ENCODE peak calls at places on chromosomes 12 and 14, in four cellular contexts. One of them, this sample, is unnamed. For H3K4me1, the result is how much of the 10 kb centered on the place peaks cover.

GRCh38 chr14:103188691-103189480 is 65.6 kb downstream of the TNFAIP2 start:
- DNase-seq in fibroblast of lung: no peak
- DNase-seq in left lung: no peak
- DNase-seq in neural progenitor cell: peak
- DNase-seq in this sample: no peak

GRCh38 chr12:49330032-49330619 is 6.9 kb downstream of the C1QL4 start:
- DNase-seq in fibroblast of lung: no peak
- DNase-seq in neural progenitor cell: no peak
- DNase-seq in left lung: no peak
- DNase-seq in this sample: no peak

GRCh38 chr14:24578558-24578957 is 2.5 kb upstream of the CTSG start:
- DNase-seq in fibroblast of lung: no peak
- DNase-seq in neural progenitor cell: no peak
- DNase-seq in left lung: no peak
- DNase-seq in this sample: no peak

GRCh38 chr12:108332791-108333382 is 6.2 kb downstream of the CMKLR1 start:
- DNase-seq in left lung: peak
- DNase-seq in neural progenitor cell: no peak
- DNase-seq in fibroblast of lung: no peak
- DNase-seq in this sample: peak

GRCh38 chr14:50351016-50351415 is 38.9 kb downstream of the DMAC2L start:
- DNase-seq in left lung: no peak
- DNase-seq in neural progenitor cell: no peak
- DNase-seq in fibroblast of lung: peak
- DNase-seq in this sample: no peak

GRCh38 chr14:55245657-55246268 is 25.5 kb upstream of the FBXO34 start:
- DNase-seq in neural progenitor cell: peak
- DNase-seq in left lung: no peak
- DNase-seq in fibroblast of lung: peak
- DNase-seq in this sample: no peak

GRCh38 chr12:89970646-89971192 is 262.1 kb upstream of the ATP2B1 start:
- DNase-seq in neural progenitor cell: no peak
- DNase-seq in fibroblast of lung: no peak
- DNase-seq in left lung: no peak
- DNase-seq in this sample: no peak

GRCh38 chr14:54503476-54503875 is 6.2 kb upstream of the CGRRF1 start:
- DNase-seq in left lung: no peak
- DNase-seq in fibroblast of lung: peak
- DNase-seq in neural progenitor cell: no peak
- DNase-seq in this sample: no peak

GRCh38 chr14:102969060-102969791 is 46.8 kb downstream of the AMN start:
- DNase-seq in fibroblast of lung: no peak
- DNase-seq in neural progenitor cell: no peak
- DNase-seq in left lung: no peak
- DNase-seq in this sample: no peak

GRCh38 chr12:131137836-131138637 is 184.3 kb downstream of the ADGRD1 start:
- DNase-seq in left lung: no peak
- DNase-seq in fibroblast of lung: no peak
- DNase-seq in neural progenitor cell: no peak
- DNase-seq in this sample: no peak

GRCh38 chr14:26180221-26180620 is 417.6 kb downstream of the NOVA1 start:
- DNase-seq in neural progenitor cell: no peak
- DNase-seq in fibroblast of lung: no peak
- DNase-seq in left lung: no peak
- DNase-seq in this sample: no peak

GRCh38 chr12:9910716-9911421 is 21.3 kb downstream of the CLEC2A start:
- DNase-seq in neural progenitor cell: peak
- DNase-seq in fibroblast of lung: no peak
- DNase-seq in left lung: no peak
- DNase-seq in this sample: no peak

GRCh38 chr14:85565862-85566296 is 35.9 kb downstream of the FLRT2 start:
- DNase-seq in left lung: no peak
- DNase-seq in fibroblast of lung: peak
- DNase-seq in neural progenitor cell: no peak
- DNase-seq in this sample: no peak

GRCh38 chr12:2335109-2335508 is 282.3 kb downstream of the CACNA1C start:
- DNase-seq in neural progenitor cell: no peak
- DNase-seq in left lung: no peak
- DNase-seq in fibroblast of lung: peak
- DNase-seq in this sample: no peak

GRCh38 chr12:94326727-94327126 is 132.9 kb downstream of the CEP83 start:
- DNase-seq in fibroblast of lung: peak
- DNase-seq in neural progenitor cell: no peak
- DNase-seq in left lung: no peak
- DNase-seq in this sample: no peak

GRCh38 chr12:94326234-94326633 is 133.4 kb downstream of the CEP83 start:
- DNase-seq in left lung: no peak
- DNase-seq in neural progenitor cell: no peak
- DNase-seq in fibroblast of lung: no peak
- DNase-seq in this sample: no peak

GRCh38 chr12:94327819-94328218 is 131.8 kb downstream of the CEP83 start:
- DNase-seq in fibroblast of lung: peak
- DNase-seq in neural progenitor cell: no peak
- DNase-seq in left lung: no peak
- DNase-seq in this sample: no peak

GRCh38 chr12:94329366-94329765 is 130.3 kb downstream of the CEP83 start:
- DNase-seq in neural progenitor cell: no peak
- DNase-seq in left lung: no peak
- DNase-seq in fibroblast of lung: no peak
- DNase-seq in this sample: no peak
- TF ChIP-seq CTCF in neural progenitor cell: no peak
- TF ChIP-seq CTCF in left lung: no peak
- TF ChIP-seq CTCF in fibroblast of lung: no peak
- TF ChIP-seq CTCF in this sample: peak

DNA sequence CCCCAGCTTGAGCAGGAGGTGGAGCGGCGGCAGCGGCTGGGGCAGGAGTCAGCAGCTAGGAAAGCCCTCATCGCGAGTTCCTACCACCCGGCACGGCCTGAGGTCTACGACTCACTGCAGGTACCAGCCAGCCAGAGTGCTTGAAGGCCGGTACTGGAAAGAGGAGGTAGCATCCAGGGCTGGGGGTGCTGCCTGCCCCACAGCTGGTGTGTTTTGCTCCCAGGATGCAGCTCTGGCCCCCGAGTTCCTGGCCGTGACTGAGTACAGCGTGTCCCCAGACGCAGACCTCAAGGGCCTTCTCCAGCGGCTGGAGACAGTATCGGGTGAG is 1.6 kb downstream of the OGFOD2 start:
- DNase-seq in fibroblast of lung: peak
- DNase-seq in left lung: no peak
- DNase-seq in neural progenitor cell: no peak
- DNase-seq in this sample: no peak
- H3K4me1 ChIP-seq in fibroblast of lung: under half
- H3K4me1 ChIP-seq in left lung: under half
- H3K4me1 ChIP-seq in neural progenitor cell: under half
- H3K4me1 ChIP-seq in this sample: under half

DNA sequence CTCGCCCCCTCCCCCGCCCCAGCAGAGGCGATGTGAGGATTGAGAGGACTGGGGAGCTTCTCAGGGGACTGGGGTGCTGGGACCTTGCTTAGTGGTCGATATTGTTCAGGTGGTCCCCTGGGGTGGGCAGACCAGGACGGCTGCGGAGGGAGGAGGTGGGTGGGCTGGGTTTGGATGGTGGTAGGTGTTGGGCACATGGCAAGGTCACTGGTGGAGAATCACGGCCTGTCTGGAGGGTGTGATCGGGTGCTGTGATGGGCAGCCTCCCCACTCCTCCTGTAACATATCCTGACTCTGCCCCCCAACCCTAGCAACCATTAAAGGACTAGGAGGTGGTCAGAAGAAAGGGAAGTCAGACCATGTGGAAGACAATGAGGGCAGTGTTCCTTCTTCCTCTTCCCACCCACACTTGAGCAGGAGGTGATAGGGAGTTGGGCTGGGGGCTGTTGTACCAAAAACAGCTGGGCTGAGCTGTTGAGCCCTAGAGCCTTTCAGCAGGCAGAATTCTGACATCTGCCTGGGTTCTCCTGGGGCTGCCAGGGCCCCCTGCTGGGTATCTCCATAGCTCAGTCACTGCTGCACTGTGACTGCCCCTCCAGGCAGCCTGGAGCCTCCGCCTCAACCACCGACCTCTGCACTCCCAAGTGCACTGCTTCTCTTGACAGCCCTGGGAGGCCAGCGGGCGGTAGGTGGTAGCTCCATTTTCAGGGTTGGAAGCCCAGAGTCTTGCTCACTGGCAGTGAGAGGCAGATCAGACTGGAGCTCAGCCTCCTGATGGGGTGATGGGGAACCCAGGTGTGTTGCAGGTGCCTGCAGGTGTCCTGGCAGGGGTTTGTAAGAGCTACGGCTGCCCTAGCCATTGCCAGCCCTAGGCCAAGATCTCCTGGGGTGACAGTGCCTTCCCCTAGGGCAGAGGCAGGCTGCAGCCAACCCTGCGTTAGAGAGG is 15.3 kb downstream of the VASH1 start:
- DNase-seq in left lung: peak
- DNase-seq in fibroblast of lung: no peak
- DNase-seq in neural progenitor cell: peak
- DNase-seq in this sample: peak
- TF ChIP-seq CTCF in left lung: no peak
- TF ChIP-seq CTCF in fibroblast of lung: no peak
- TF ChIP-seq CTCF in neural progenitor cell: no peak
- TF ChIP-seq CTCF in this sample: no peak

DNA sequence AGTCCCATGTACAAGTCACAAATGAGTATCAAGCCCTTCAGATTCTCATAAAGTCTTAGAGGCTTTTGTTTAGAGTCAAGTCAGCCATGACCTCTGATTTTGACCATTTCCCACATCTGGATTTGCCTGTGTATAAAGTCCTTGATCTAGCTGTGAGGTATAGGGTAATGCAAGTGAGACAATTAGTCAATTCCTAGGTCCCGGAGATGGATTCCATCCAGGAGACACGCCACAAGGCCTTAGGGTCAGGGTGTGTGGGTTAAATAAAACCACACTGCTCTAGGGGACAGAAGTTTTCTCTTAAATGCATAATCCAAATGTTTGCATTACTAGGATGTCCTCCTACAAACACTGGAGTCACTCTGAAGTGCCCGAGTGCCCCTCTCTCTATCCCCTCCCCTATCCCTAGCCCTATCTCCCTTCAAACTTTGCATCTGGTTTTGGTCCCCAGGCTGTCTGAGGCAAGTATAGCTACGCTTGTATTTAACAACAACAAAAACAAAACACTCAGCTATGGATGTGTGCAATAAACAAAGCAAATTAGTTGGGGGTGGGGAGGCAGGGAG is 26.8 kb downstream of the LRIG3 start:
- DNase-seq in fibroblast of lung: peak
- DNase-seq in left lung: no peak
- DNase-seq in neural progenitor cell: no peak
- DNase-seq in this sample: no peak
- H3K4me1 ChIP-seq in fibroblast of lung: under half
- H3K4me1 ChIP-seq in left lung: under half
- H3K4me1 ChIP-seq in neural progenitor cell: under half
- H3K4me1 ChIP-seq in this sample: under half

DNA sequence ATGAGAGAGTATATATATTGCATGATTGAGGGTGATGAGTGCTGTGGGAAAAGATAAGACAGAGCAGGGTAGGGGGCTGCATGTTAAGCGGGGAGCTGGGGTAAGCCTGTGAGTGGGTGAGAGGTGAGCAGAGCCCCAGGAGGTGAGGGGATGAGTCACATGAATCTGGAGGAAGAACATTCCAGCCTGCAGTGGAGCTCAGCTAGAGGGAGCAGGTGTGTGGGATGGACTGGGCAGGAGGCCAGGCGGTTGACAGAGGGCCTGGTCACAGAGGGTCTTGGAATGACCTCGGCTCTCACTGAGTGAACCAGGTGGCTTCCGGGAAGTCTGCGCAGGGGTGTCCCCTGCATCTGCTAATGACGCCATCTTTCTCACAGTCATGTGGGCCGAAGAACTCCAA is 44.4 kb downstream of the GIT2 start:
- DNase-seq in fibroblast of lung: peak
- DNase-seq in neural progenitor cell: no peak
- DNase-seq in left lung: no peak
- DNase-seq in this sample: no peak
- TF ChIP-seq CTCF in fibroblast of lung: no peak
- TF ChIP-seq CTCF in neural progenitor cell: no peak
- TF ChIP-seq CTCF in left lung: no peak
- TF ChIP-seq CTCF in this sample: no peak

GRCh38 chr14:64654072-64654899 is 49.9 kb upstream of the PLEKHG3 start:
- DNase-seq in left lung: no peak
- DNase-seq in neural progenitor cell: no peak
- DNase-seq in fibroblast of lung: peak
- DNase-seq in this sample: no peak
- H3K4me1 ChIP-seq in left lung: under half
- H3K4me1 ChIP-seq in neural progenitor cell: under half
- H3K4me1 ChIP-seq in fibroblast of lung: under half
- H3K4me1 ChIP-seq in this sample: under half

DNA sequence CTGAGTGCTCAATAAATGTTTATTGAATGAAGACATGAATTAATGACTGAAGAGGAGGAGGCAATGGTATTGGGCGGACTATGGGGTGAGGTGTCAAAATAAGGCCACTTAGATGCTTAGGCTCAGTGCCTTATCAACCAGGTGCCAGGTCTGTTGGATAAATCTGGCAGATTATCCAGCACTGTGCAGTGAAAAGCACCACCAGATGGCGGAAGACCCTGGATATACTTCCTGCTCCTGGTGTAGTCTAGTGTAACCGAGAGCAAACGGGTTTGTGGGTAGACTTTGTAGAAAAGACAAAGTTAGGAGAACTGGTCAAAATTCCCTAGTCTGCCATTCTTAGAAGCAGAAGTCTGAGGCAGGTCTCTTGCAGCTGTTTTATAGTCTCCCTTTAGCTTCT is 306.3 kb downstream of the ATP23 start:
- DNase-seq in left lung: no peak
- DNase-seq in fibroblast of lung: no peak
- DNase-seq in neural progenitor cell: peak
- DNase-seq in this sample: no peak
- TF ChIP-seq CTCF in left lung: no peak
- TF ChIP-seq CTCF in fibroblast of lung: no peak
- TF ChIP-seq CTCF in neural progenitor cell: peak
- TF ChIP-seq CTCF in this sample: no peak

GRCh38 chr12:27015730-27016076 is 1.5 kb upstream of the TM7SF3 start:
- DNase-seq in left lung: no peak
- DNase-seq in fibroblast of lung: peak
- DNase-seq in neural progenitor cell: no peak
- DNase-seq in this sample: no peak
- H3K4me1 ChIP-seq in left lung: under half
- H3K4me1 ChIP-seq in fibroblast of lung: under half
- H3K4me1 ChIP-seq in neural progenitor cell: under half
- H3K4me1 ChIP-seq in this sample: under half

DNA sequence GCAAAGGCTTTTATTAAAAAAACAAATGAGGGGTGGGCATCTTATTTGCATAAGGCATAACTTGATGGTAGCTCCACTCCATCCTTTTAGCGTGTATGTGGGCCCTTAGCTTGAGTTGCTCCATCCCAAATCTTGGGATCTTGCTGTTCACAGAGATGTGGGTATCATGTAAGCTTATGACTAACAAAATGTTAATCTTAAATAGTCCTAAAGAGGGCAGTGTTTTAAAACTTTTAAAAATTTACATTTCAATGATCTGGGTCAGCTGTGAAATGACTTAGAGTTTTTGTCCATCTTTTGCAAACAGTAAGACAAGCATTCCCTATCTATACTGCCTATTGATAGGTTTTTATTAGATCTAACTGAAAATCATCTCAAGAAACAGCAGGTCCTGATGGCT is 86.0 kb downstream of the SLCO1A2 start:
- DNase-seq in left lung: no peak
- DNase-seq in fibroblast of lung: peak
- DNase-seq in neural progenitor cell: no peak
- DNase-seq in this sample: no peak
- TF ChIP-seq CTCF in left lung: no peak
- TF ChIP-seq CTCF in fibroblast of lung: no peak
- TF ChIP-seq CTCF in neural progenitor cell: peak
- TF ChIP-seq CTCF in this sample: no peak

GRCh38 chr14:52550661-52551060 is 1.6 kb downstream of the TXNDC16 start:
- DNase-seq in neural progenitor cell: no peak
- DNase-seq in fibroblast of lung: no peak
- DNase-seq in left lung: no peak
- DNase-seq in this sample: no peak
- H3K4me1 ChIP-seq in neural progenitor cell: under half
- H3K4me1 ChIP-seq in fibroblast of lung: under half
- H3K4me1 ChIP-seq in left lung: under half
- H3K4me1 ChIP-seq in this sample: under half